ENCODE peak calls at places on chromosomes 12 and 14, in six cellular contexts. X, F, Z, Q, A and J are unnamed samples.
A peak's percentile ranks its signal among the peaks of the same experiment; 100 is the strongest.

GRCh38 chr14:90828642-90829487 is 12.6 kb upstream of the TTC7B start:
- DNase-seq in X (no peak), F (no peak), Z (no peak), Q (no peak), A (no peak), J (no peak)

GRCh38 chr12:107528731-107529365 is 156.8 kb upstream of the PWP1 start:
- DNase-seq in X (no peak), F (no peak), Z (no peak), Q (no peak), A (no peak), J (no peak)

GRCh38 chr12:72989458-72989947 is 717.3 kb downstream of the TRHDE start:
- DNase-seq in X (no peak), F (no peak), Z (no peak), Q (no peak), A (no peak), J (no peak)

GRCh38 chr14:101926085-101926484 is 38.3 kb upstream of the DYNC1H1 start:
- DNase-seq in X (no peak), F (peak; percentile 64), Z (no peak), Q (no peak), A (no peak), J (no peak)

GRCh38 chr12:83102499-83102898 is 415.8 kb downstream of the TMTC2 start:
- DNase-seq in X (no peak), F (no peak), Z (no peak), Q (no peak), A (no peak), J (no peak)

GRCh38 chr14:100872241-100872640 is 31.3 kb downstream of the RTL1 start:
- DNase-seq in X (no peak), F (no peak), Z (no peak), Q (no peak), A (no peak), J (no peak)

GRCh38 chr14:106613256-106613655 is 1086.9 kb downstream of the TMEM121 start:
- DNase-seq in X (no peak), F (no peak), Z (no peak), Q (peak; percentile 17), A (no peak), J (no peak)

GRCh38 chr12:40573024-40573423 is 119.2 kb upstream of the CNTN1 start:
- DNase-seq in X (no peak), F (no peak), Z (no peak), Q (no peak), A (no peak), J (no peak)

GRCh38 chr12:77572371-77572770 is 258.3 kb upstream of the NAV3 start:
- DNase-seq in X (no peak), F (no peak), Z (no peak), Q (no peak), A (no peak), J (no peak)

GRCh38 chr12:73629893-73630872 is 907.5 kb upstream of the ATXN7L3B start:
- DNase-seq in X (no peak), F (no peak), Z (no peak), Q (no peak), A (no peak), J (no peak)

GRCh38 chr12:5166976-5167375 is 123.3 kb downstream of the KCNA5 start:
- DNase-seq in X (no peak), F (no peak), Z (no peak), Q (no peak), A (no peak), J (no peak)

GRCh38 chr12:124475295-124476010 is 92.0 kb downstream of the NCOR2 start:
- DNase-seq in X (no peak), F (no peak), Z (no peak), Q (no peak), A (no peak), J (no peak)

GRCh38 chr12:64172143-64172970 is 49.7 kb downstream of the KICS2 start:
- DNase-seq in X (no peak), F (no peak), Z (no peak), Q (no peak), A (no peak), J (no peak)

GRCh38 chr12:124721501-124722154 is 142.0 kb downstream of the SCARB1 start:
- DNase-seq in X (no peak), F (no peak), Z (no peak), Q (no peak), A (no peak), J (no peak)

GRCh38 chr14:95545769-95546168 is 10.9 kb downstream of the GLRX5 start:
- DNase-seq in X (no peak), F (peak; percentile 38), Z (no peak), Q (no peak), A (no peak), J (no peak)

GRCh38 chr12:87368259-87368658 is 660.9 kb downstream of the C12orf50 start:
- DNase-seq in X (no peak), F (no peak), Z (no peak), Q (no peak), A (no peak), J (no peak)

GRCh38 chr12:27571463-27571862 is 47.5 kb downstream of the PPFIBP1 start:
- DNase-seq in X (no peak), F (no peak), Z (no peak), Q (no peak), A (no peak), J (no peak)

GRCh38 chr14:60323199-60323891 is 74.3 kb downstream of the PPM1A start:
- DNase-seq in X (no peak), F (no peak), Z (no peak), Q (no peak), A (no peak), J (no peak)

GRCh38 chr12:52063986-52064649 is 5.7 kb upstream of the ATG101 start:
- DNase-seq in X (no peak), F (peak; percentile 53), Z (no peak), Q (no peak), A (no peak), J (no peak)

GRCh38 chr14:33586806-33587205 is 364.1 kb downstream of the EGLN3 start:
- DNase-seq in X (no peak), F (no peak), Z (no peak), Q (no peak), A (no peak), J (no peak)

GRCh38 chr12:65998031-65998430 is 132.5 kb downstream of the LLPH start:
- DNase-seq in X (no peak), F (no peak), Z (no peak), Q (no peak), A (no peak), J (no peak)

GRCh38 chr12:78187741-78188140 is 357.0 kb downstream of the NAV3 start:
- DNase-seq in X (no peak), F (no peak), Z (no peak), Q (no peak), A (no peak), J (no peak)

DNA sequence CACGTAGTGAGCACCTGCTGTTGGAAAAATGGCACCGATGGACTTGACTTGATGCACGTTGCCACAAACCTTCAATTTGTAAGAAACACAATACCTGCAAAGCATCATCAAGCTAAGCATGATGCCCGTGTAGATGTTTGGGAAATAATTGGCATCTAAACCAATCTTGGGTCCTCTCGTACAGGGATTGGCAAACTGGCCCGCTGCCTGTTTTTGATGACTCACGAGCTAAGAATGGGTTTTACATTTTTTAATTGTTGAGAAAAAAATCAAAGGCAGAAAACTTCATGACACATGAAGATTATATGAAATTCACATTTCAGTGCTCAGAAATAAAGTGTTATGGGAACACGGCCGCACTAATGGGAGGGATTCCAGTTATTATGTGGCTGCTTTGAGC is 10.9 kb downstream of the MTA1 start:
- DNase-seq in X (no peak), F (no peak), Z (no peak), Q (no peak), A (no peak), J (no peak)
- TF ChIP-seq POLR2AphosphoS5 in X (no peak), F (no peak), Z (no peak), Q (no peak), A (no peak), J (no peak)

GRCh38 chr12:80937391-80938238 is at the start of gene LIN7A:
- DNase-seq in X (peak; percentile 18), F (no peak), Z (no peak), Q (no peak), A (no peak), J (peak; percentile 20)
- TF ChIP-seq POLR2A in X (peak; percentile 45), F (no peak), Z (no peak), Q (no peak), A (no peak), J (no peak)

DNA sequence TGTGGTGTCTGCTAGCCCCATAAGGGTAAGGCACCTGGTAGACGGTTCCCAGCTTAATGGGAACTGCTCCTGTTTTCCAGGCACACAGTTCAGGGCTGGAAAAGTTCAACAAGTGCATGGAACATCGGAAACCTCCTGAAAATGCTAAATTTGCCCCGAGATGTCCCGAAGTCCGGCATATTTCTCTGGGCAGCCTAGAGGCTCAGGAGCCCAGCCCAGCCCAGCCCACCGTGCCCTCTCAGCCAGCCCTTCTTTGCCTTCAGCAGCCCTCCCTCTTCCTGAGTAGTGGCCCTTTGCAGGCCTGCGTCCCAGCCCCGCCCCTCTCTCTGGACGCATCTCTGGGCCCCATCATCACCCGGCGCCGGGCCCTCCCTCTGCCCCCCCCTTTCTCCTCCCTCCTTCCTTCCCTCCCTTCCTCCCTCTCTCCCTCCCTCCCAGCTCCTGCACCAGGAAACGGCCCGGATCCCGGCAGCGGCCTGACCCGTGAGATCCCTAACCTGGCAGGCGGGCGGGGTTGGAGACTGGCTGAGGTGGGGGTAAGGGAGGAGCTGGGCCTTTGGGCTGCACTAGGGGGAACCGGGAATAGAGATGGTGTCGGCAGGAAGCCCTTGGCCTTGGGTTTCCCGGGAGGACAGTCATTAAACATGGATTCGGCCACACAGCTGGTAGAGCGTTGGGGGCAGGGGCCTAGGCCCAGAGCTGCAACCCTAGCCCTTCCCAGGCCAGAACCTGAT is at the start of gene BCL2L2:
- DNase-seq in X (peak; percentile 98), F (peak; percentile 95), Z (no peak), Q (peak; percentile 69), A (peak; percentile 90), J (peak; percentile 63)
- TF ChIP-seq TAF1 in X (peak; percentile 94), F (peak; percentile 71), Z (no peak), Q (no peak), A (peak; percentile 80), J (peak; percentile 22)

GRCh38 chr14:52546318-52546670 is 6.0 kb downstream of the TXNDC16 start:
- DNase-seq in X (no peak), F (no peak), Z (no peak), Q (no peak), A (no peak), J (no peak)

GRCh38 chr14:52547027-52547426 is 5.3 kb downstream of the TXNDC16 start:
- DNase-seq in X (no peak), F (peak; percentile 47), Z (no peak), Q (no peak), A (no peak), J (no peak)

GRCh38 chr14:52550661-52551060 is 1.6 kb downstream of the TXNDC16 start:
- DNase-seq in X (no peak), F (no peak), Z (no peak), Q (no peak), A (no peak), J (no peak)

GRCh38 chr14:52547526-52547925 is 4.8 kb downstream of the TXNDC16 start:
- DNase-seq in X (no peak), F (peak; percentile 62), Z (no peak), Q (no peak), A (no peak), J (no peak)

GRCh38 chr14:52545584-52546317 is 6.6 kb downstream of the TXNDC16 start:
- DNase-seq in X (no peak), F (no peak), Z (no peak), Q (no peak), A (no peak), J (no peak)
- TF ChIP-seq POLR2AphosphoS5 in X (no peak), F (no peak), Z (no peak), Q (no peak), A (no peak), J (no peak)